ENCODE peak calls at places on chromosome 11, in five cellular contexts. S is stomach, D is body of pancreas, X is mucosa of descending colon, A is IMR-90. K is an unnamed sample.

GRCh38 chr11:84250834-84251613 is 964.9 kb upstream of the CCDC90B start:
- DNase-seq in S (no peak), A (no peak), D (no peak), X (no peak), K (no peak)

GRCh38 chr11:76656087-76656531 is 14.4 kb downstream of the LRRC32 start:
- DNase-seq in A (no peak), S (no peak), X (no peak), D (no peak), K (no peak)

GRCh38 chr11:76161261-76161961 is 44.9 kb downstream of the WNT11 start:
- DNase-seq in S (no peak), X (no peak), D (no peak), A (no peak), K (no peak)

GRCh38 chr11:34240150-34240494 is 117.7 kb downstream of the ABTB2 start:
- DNase-seq in S (no peak), A (no peak), X (no peak), D (no peak), K (no peak)

GRCh38 chr11:117217141-117217609 is 14.7 kb downstream of the PCSK7 start:
- DNase-seq in D (no peak), S (no peak), X (no peak), A (peak), K (no peak)

GRCh38 chr11:76325149-76325548 is 55.8 kb downstream of the THAP12 start:
- DNase-seq in A (no peak), D (no peak), S (no peak), X (no peak), K (no peak)

GRCh38 chr11:111737877-111738205 is 28.3 kb downstream of the PPP2R1B start:
- DNase-seq in X (no peak), D (no peak), S (no peak), A (no peak), K (no peak)

GRCh38 chr11:29129850-29130249 is 887.0 kb downstream of the KCNA4 start:
- DNase-seq in A (peak), D (no peak), S (no peak), X (no peak), K (no peak)

GRCh38 chr11:31643831-31644230 is 134.3 kb downstream of the ELP4 start:
- DNase-seq in A (peak), D (no peak), X (no peak), S (no peak), K (no peak)

GRCh38 chr11:62850911-62851806 is 11.8 kb upstream of the WDR74 start:
- DNase-seq in D (no peak), S (no peak), X (no peak), A (no peak), K (no peak)

GRCh38 chr11:126661051-126661450 is 305.6 kb downstream of the ST3GAL4 start:
- DNase-seq in S (no peak), X (no peak), A (no peak), D (no peak), K (no peak)

GRCh38 chr11:1199689-1200610 is 22.9 kb upstream of the MUC5B start:
- DNase-seq in D (peak), S (peak), X (peak), A (no peak), K (peak)

GRCh38 chr11:113722221-113722620 is 16.1 kb upstream of the TMPRSS5 start:
- DNase-seq in X (no peak), D (no peak), S (no peak), A (no peak), K (no peak)

GRCh38 chr11:130514851-130515250 is 66.4 kb downstream of the ADAMTS15 start:
- DNase-seq in D (no peak), X (no peak), A (no peak), S (no peak), K (peak)

GRCh38 chr11:1829039-1829820 is 5.6 kb upstream of the SYT8 start:
- DNase-seq in A (peak), X (peak), D (peak), S (no peak), K (peak)

GRCh38 chr11:106459135-106459534 is 381.7 kb downstream of the AASDHPPT start:
- DNase-seq in S (no peak), A (no peak), X (no peak), D (no peak), K (no peak)

GRCh38 chr11:93370260-93370659 is 39.7 kb downstream of the DEUP1 start:
- DNase-seq in S (no peak), X (no peak), D (no peak), A (no peak), K (no peak)

GRCh38 chr11:82858556-82859091 is 41.6 kb downstream of the PRCP start:
- DNase-seq in D (no peak), X (no peak), S (no peak), A (peak), K (no peak)

GRCh38 chr11:120903686-120904085 is 120.2 kb upstream of the TBCEL start:
- DNase-seq in A (no peak), D (no peak), S (no peak), X (no peak), K (no peak)

GRCh38 chr11:87859583-87859982 is 315.7 kb downstream of the RAB38 start:
- DNase-seq in S (peak), A (no peak), X (no peak), D (no peak), K (no peak)

GRCh38 chr11:92670293-92670890 is 299.1 kb upstream of the MTNR1B start:
- DNase-seq in D (no peak), X (no peak), S (no peak), A (no peak), K (no peak)

GRCh38 chr11:108967571-108967970 is 302.7 kb downstream of the DDX10 start:
- DNase-seq in A (no peak), D (no peak), S (no peak), X (no peak), K (no peak)

GRCh38 chr11:114796954-114797721 is 118.8 kb downstream of the NXPE2 start:
- DNase-seq in S (no peak), X (no peak), D (no peak), A (no peak), K (peak)

GRCh38 chr11:110184466-110184865 is 91.3 kb downstream of the ZC3H12C start:
- DNase-seq in D (no peak), S (no peak), A (no peak), X (no peak), K (no peak)
- H3K4me3 ChIP-seq in D (no peak), S (no peak), A (no peak), X (no peak), K (no peak)

DNA sequence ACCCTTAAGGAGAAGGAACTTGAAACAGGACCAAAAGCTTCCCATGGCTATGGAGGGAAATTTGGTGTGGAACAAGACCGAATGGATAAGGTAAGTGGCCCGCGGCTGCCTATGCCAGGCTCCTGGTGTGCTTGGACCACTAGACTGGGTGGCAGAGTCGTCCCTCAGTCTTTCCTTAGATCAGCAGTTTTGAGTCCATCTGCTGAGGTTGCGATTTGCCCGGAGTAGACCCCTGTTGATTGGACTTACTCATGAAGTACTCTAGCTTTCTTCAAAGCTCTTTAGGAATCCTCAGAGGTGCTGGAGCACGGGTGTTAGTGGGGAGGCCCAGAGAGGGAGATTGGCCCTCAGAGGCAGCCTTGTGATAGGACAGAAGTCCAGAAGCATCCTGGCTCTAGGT is 11.5 kb downstream of the CTTN start:
- DNase-seq in D (no peak), X (no peak), S (no peak), A (no peak), K (no peak)
- TF ChIP-seq CTCF in D (no peak), X (no peak), S (no peak), A (no peak), K (no peak)

GRCh38 chr11:119338946-119339580 is 1.6 kb downstream of the C1QTNF5 start:
- DNase-seq in D (no peak), S (no peak), A (no peak), X (no peak), K (no peak)
- H3K4me3 ChIP-seq in D (no peak), S (peak), A (peak), X (no peak), K (peak)

DNA sequence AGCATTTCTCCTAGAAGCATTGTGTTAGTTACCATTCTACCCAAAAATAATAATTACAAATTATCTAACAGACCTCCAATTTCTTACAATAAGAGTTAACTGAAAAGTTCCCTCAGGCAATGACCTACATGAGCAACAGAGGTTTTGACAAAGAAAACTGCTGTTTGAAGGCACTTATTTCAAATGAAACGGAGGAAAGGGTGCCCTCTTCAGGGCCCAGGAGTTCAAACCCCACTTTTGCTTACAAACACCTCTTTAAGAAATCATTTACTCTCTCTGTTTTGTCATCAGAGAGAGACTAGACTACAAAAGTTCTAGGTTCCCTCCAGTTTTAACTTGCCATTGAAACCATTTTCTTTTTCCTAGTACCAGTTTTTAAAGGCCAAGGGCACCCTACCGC is 56.7 kb downstream of the AMBRA1 start:
- DNase-seq in A (peak), X (no peak), S (no peak), D (no peak), K (no peak)
- TF ChIP-seq CTCF in A (peak), X (no peak), S (no peak), D (no peak), K (no peak)

GRCh38 chr11:47395225-47396048 is 13.0 kb upstream of the SLC39A13 start:
- DNase-seq in D (no peak), A (no peak), X (no peak), S (no peak), K (peak)
- H3K4me3 ChIP-seq in D (no peak), A (no peak), X (no peak), S (no peak), K (peak)

GRCh38 chr11:78188012-78188808 is at the start of gene KCTD21:
- DNase-seq in D (peak), A (peak), X (peak), S (peak), K (peak)

GRCh38 chr11:78189851-78190250 is 1.1 kb downstream of the USP35 start:
- DNase-seq in D (no peak), S (no peak), X (no peak), A (no peak), K (no peak)

GRCh38 chr11:78190374-78190773 is 1.7 kb downstream of the USP35 start:
- DNase-seq in D (no peak), S (no peak), A (no peak), X (no peak), K (no peak)

GRCh38 chr11:78188809-78189724 is at the start of gene USP35:
- DNase-seq in A (no peak), D (no peak), X (no peak), S (no peak), K (no peak)

DNA sequence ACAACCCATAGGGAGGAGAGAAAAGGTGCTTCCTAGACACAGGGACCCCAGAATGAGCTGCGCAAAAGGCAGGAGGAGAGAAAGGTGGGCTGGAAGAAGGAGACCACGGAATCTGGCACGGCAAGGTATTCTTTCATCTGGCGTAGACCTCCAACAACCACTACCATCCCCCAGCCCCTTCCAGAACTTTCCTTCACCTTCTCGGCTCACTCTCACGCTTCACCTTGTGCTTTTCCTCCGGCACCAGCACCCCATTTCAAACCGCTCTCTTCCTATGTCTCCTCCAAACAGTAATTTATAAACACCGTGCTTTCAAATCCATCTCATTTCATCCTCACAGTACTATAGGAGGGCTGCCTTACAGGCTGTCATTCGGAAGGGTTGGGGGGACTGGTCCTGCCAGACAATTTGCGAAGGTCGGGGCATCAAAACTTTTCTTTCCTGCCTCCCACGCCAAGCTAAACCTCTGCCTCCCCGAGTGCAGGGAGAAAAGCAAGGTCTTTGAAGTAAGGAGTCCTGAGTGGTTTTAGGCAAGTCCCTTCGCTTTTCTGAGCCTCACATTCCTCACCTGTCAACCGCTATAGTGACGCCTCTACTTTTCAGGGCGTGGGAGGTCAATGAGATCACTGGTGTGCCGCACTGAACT is 937 bp downstream of the KCTD21 start:
- DNase-seq in S (no peak), X (no peak), D (no peak), A (no peak), K (no peak)
- TF ChIP-seq CTCF in S (no peak), X (no peak), D (no peak), A (no peak), K (no peak)

DNA sequence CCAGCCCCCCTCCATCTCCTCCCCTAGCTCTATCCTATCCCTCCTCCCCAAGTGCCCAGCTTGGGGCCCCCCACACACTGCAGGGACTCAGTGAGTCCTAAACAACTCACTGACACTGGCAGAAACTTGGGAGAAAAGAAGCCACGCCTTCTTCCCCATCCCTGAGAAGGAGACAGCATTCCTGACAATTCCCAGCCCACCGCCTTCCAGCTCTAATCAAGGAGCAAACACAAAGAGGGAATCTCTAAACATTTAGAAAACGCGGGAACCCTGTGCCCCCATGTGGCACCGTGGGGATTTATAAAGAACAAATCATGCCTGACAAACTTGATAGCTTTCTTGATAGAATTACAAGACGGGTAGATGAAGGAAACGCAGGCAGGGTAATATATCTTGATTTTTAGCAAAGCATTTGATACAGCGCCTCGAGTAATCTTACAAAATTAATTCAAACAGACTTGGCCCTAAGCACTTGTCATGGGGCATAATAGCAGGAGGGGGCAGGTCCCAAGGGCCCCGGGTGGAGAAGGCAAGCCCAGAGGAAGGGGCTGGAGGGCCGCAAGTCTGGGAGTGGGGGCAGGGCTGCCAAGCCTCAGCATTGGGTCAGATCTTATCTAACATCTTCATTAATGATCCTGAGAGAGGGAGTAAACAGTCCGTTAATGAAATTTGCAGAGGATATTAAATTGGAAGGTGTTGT is 4.6 kb downstream of the CHST1 start:
- DNase-seq in S (no peak), X (no peak), D (no peak), A (no peak), K (no peak)
- H3K4me3 ChIP-seq in S (no peak), X (no peak), D (no peak), A (no peak), K (no peak)

GRCh38 chr11:27506200-27507182 is at the start of gene LIN7C:
- DNase-seq in S (peak), D (peak), A (peak), X (peak), K (peak)
- TF ChIP-seq CTCF in S (no peak), D (no peak), A (peak), X (peak), K (no peak)

GRCh38 chr11:72471005-72471898 is 36.9 kb upstream of the CLPB start:
- DNase-seq in D (peak), A (peak), S (peak), X (peak), K (peak)
- H3K4me3 ChIP-seq in D (no peak), A (no peak), S (no peak), X (no peak), K (no peak)

GRCh38 chr11:11867720-11868119 is 25.9 kb downstream of the USP47 start:
- DNase-seq in S (no peak), X (no peak), D (no peak), A (no peak), K (no peak)
- TF ChIP-seq CTCF in S (no peak), X (no peak), D (no peak), A (no peak), K (no peak)

K was measured in psoas muscle.